ENCODE peak calls at places on chromosomes 13 and 19, in nine cellular contexts. H is A549, D is endothelial cell of umbilical vein, C is SK-N-SH, V is K562, Y is HCT116, X is H1, R is HepG2, J is GM12878. P is an unnamed sample.

GRCh38 chr13:20972731-20973130 is 70.2 kb upstream of the XPO4 start:
- DNase-seq in V (no peak), D (no peak), Y (no peak), J (no peak), R (no peak), C (no peak), X (no peak), H (no peak), P (no peak)

GRCh38 chr13:18949970-18950369 is 231.7 kb downstream of the TUBA3C start:
- DNase-seq in H (no peak), J (no peak), C (no peak), V (no peak), X (no peak), R (no peak), Y (no peak), D (no peak), P (no peak)

GRCh38 chr19:50607874-50608785 is 31.6 kb downstream of the SYT3 start:
- DNase-seq in H (peak), D (peak), C (peak), J (peak), Y (peak), R (peak), V (peak), X (peak), P (peak)

GRCh38 chr19:55340144-55340783 is 588 bp downstream of the KMT5C start:
- DNase-seq in V (peak), X (no peak), C (peak), D (no peak), Y (no peak), H (peak), R (no peak), J (no peak), P (peak)

GRCh38 chr19:10567696-10568443 is 909 bp downstream of the CDKN2D start:
- DNase-seq in X (no peak), J (no peak), V (no peak), H (no peak), R (no peak), C (no peak), Y (no peak), D (no peak), P (peak)

GRCh38 chr13:54124700-54125099 is 1096.1 kb downstream of the OLFM4 start:
- DNase-seq in R (no peak), J (no peak), Y (no peak), V (no peak), H (no peak), D (no peak), C (no peak), X (no peak), P (no peak)

GRCh38 chr13:43365042-43365344 is 341.6 kb downstream of the DNAJC15 start:
- DNase-seq in H (no peak), J (no peak), C (no peak), V (no peak), D (no peak), Y (no peak), R (no peak), X (no peak), P (no peak)

GRCh38 chr13:38002596-38002995 is 133.0 kb upstream of the TRPC4 start:
- DNase-seq in Y (no peak), X (no peak), V (no peak), C (no peak), D (peak), H (no peak), J (no peak), R (no peak), P (no peak)

GRCh38 chr19:31956771-31957170 is 388.6 kb upstream of the ZNF507 start:
- DNase-seq in C (no peak), D (no peak), R (no peak), X (no peak), V (no peak), H (no peak), Y (no peak), J (no peak), P (no peak)

GRCh38 chr13:27043013-27043412 is 128.6 kb downstream of the USP12 start:
- DNase-seq in H (peak), X (peak), D (peak), V (no peak), R (peak), Y (peak), J (no peak), C (peak), P (peak)

GRCh38 chr19:3028305-3029069 is 593 bp downstream of the TLE2 start:
- DNase-seq in C (no peak), J (no peak), Y (no peak), D (no peak), X (no peak), R (no peak), H (no peak), V (no peak), P (no peak)

DNA sequence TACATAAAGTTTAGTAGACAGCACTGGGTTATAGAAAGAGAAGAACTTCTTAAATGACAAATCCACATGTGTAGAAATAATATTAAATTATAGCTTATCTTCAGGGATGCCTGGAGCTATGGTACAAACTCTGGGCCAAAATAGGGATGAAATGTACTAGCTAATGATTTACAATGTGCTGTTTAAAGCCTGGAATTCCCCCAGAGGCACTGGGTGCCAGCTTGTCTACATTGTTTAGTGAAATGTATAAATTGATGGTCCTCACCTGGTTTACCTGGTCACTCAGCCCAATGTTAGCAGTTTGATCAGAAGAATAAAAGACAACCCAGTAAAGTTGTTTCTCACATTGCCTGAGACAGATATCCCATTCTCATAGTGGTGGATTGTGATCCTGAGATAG is 597.2 kb downstream of the DIAPH3 start:
- DNase-seq in Y (no peak), C (no peak), H (no peak), J (no peak), V (no peak), D (no peak), X (no peak), R (no peak), P (no peak)
- TF ChIP-seq MAX in Y (no peak), C (no peak), H (no peak), J (no peak), V (no peak), D (no peak), X (no peak), R (no peak), P (no peak)

DNA sequence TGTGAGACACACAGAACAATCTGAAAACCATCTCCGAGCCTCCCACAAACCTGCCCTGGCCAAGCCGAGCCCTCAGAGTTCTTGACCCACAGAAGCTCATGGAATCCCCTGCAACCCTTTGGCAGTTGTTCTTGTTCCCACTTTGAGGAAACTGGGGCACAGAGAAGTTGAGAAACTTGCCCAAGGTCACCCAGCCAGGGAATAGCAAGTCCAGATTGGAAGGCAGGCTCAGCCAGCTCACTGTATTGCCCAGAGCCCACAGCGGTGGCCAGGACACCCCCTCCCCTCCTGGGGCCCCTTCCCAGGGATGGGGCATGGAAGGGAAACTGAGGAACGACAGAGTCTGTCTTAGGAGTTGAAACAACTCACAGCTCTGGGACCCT is 1.8 kb downstream of the ZSWIM4 start:
- DNase-seq in C (no peak), X (no peak), D (no peak), Y (no peak), J (no peak), H (no peak), V (no peak), R (no peak), P (no peak)
- H3K4me3 ChIP-seq in C (peak), X (no peak), D (no peak), Y (peak), J (peak), H (peak), V (no peak), R (no peak), P (no peak)

GRCh38 chr13:98521876-98522275 is 55.0 kb downstream of the STK24 start:
- DNase-seq in D (no peak), H (no peak), R (no peak), V (no peak), Y (no peak), X (no peak), C (no peak), J (no peak), P (no peak)
- TF ChIP-seq MAX in D (no peak), H (no peak), R (no peak), V (no peak), Y (no peak), X (no peak), C (no peak), J (no peak), P (no peak)

GRCh38 chr13:46478641-46479040 is 74.3 kb upstream of the LRCH1 start:
- DNase-seq in C (no peak), D (no peak), V (no peak), R (no peak), J (no peak), Y (no peak), X (no peak), H (no peak), P (no peak)

GRCh38 chr13:46472384-46472783 is 80.6 kb upstream of the LRCH1 start:
- DNase-seq in D (no peak), H (no peak), X (no peak), Y (no peak), C (no peak), V (no peak), J (no peak), R (no peak), P (no peak)

GRCh38 chr13:46473806-46474205 is 79.2 kb upstream of the LRCH1 start:
- DNase-seq in Y (no peak), J (no peak), R (no peak), D (no peak), V (no peak), C (no peak), H (no peak), X (no peak), P (no peak)

GRCh38 chr13:46476174-46476573 is 76.8 kb upstream of the LRCH1 start:
- DNase-seq in C (no peak), R (no peak), J (no peak), H (no peak), X (no peak), D (no peak), V (no peak), Y (no peak), P (no peak)

GRCh38 chr13:46475586-46475991 is 77.4 kb upstream of the LRCH1 start:
- DNase-seq in H (no peak), C (no peak), V (no peak), X (no peak), D (no peak), J (no peak), R (no peak), Y (no peak), P (no peak)
- H3K4me3 ChIP-seq in H (no peak), C (no peak), V (no peak), X (no peak), D (no peak), J (no peak), R (no peak), Y (no peak), P (no peak)

GRCh38 chr13:30196025-30196424 is 111.3 kb downstream of the KATNAL1 start:
- DNase-seq in R (no peak), C (peak), J (no peak), D (peak), X (peak), Y (peak), H (no peak), V (no peak), P (no peak)

GRCh38 chr13:30193279-30194234 is 113.8 kb downstream of the KATNAL1 start:
- DNase-seq in R (no peak), X (no peak), V (no peak), Y (no peak), D (no peak), H (no peak), J (peak), C (no peak), P (no peak)

GRCh38 chr13:30194906-30195305 is 112.4 kb downstream of the KATNAL1 start:
- DNase-seq in J (no peak), H (no peak), X (no peak), Y (no peak), V (no peak), R (no peak), D (no peak), C (no peak), P (no peak)

GRCh38 chr13:30191491-30192100 is 115.8 kb downstream of the KATNAL1 start:
- DNase-seq in D (no peak), X (no peak), Y (no peak), R (no peak), H (no peak), C (no peak), J (no peak), V (no peak), P (peak)

GRCh38 chr13:30192320-30193093 is 114.8 kb downstream of the KATNAL1 start:
- DNase-seq in C (peak), D (no peak), H (no peak), V (no peak), J (peak), Y (no peak), X (no peak), R (no peak), P (no peak)
- TF ChIP-seq MAX in C (no peak), D (no peak), H (no peak), V (no peak), J (no peak), Y (no peak), X (no peak), R (no peak), P (no peak)

GRCh38 chr19:37220383-37220782 is 2.4 kb downstream of the ZNF383 start:
- DNase-seq in Y (no peak), C (no peak), R (no peak), J (no peak), H (no peak), V (no peak), D (no peak), X (no peak), P (no peak)
- H3K4me3 ChIP-seq in Y (no peak), C (no peak), R (no peak), J (no peak), H (no peak), V (no peak), D (no peak), X (no peak), P (no peak)

GRCh38 chr13:40471911-40472310 is 194.5 kb downstream of the FOXO1 start:
- DNase-seq in V (no peak), X (no peak), R (no peak), C (no peak), H (no peak), J (no peak), Y (no peak), D (no peak), P (no peak)
- TF ChIP-seq MAX in V (no peak), X (no peak), R (no peak), C (no peak), H (no peak), J (no peak), Y (no peak), D (no peak), P (no peak)

GRCh38 chr19:19615086-19615485 is 3.4 kb downstream of the PBX4 start:
- DNase-seq in C (no peak), R (no peak), X (no peak), H (peak), Y (peak), J (no peak), D (no peak), V (no peak), P (peak)

GRCh38 chr19:19618384-19619051 is at the start of gene PBX4:
- DNase-seq in C (peak), X (peak), R (no peak), D (peak), Y (peak), V (peak), H (peak), J (peak), P (peak)

GRCh38 chr19:19619849-19620210 is 1.3 kb upstream of the PBX4 start:
- DNase-seq in R (no peak), H (no peak), D (no peak), C (no peak), J (no peak), X (no peak), Y (no peak), V (no peak), P (no peak)

GRCh38 chr19:19623383-19623782 is 4.6 kb downstream of the LPAR2 start:
- DNase-seq in D (no peak), X (no peak), Y (no peak), R (no peak), H (no peak), C (no peak), V (no peak), J (no peak), P (no peak)

DNA sequence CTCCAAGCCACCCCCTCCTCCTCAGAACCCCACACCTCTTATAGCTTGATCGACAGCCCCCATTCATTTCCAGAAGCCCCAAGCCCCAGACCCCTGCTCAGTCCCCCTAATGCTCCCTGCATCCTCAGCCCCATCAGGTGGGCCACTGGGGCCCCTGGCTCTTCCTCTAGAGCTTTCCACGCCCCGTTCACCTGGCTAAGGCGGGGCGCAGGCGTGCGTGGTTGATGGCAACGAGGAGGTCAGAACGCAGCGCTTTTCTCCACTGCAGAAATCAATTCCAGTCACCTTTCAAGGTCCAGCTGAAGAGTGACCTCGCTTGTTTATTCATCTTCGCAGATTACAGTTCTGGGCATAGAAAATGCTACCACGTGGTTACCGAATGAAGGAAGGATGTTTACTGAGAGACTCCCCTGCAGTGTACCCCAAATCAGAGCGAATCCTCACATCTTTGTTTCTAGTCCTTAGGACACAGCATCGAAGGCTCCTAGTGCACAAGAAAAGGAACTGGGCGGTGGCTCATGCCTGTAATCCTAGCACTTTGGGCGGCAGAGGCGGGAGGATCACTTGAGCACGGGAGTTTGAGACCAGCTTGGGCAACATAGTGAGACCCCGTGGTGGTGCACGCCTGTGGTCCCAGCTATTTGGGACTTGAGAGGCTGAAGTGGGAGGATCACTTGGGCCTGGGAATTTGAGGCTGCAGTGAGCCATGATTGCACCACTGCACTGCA is 798 bp upstream of the PBX4 start:
- DNase-seq in X (no peak), V (no peak), Y (no peak), D (no peak), J (no peak), R (no peak), C (no peak), H (no peak), P (no peak)
- H3K4me3 ChIP-seq in X (peak), V (peak), Y (peak), D (no peak), J (peak), R (no peak), C (peak), H (peak), P (no peak)